ENCODE peak calls at places on chromosomes 4 and X, in ten cellular contexts. W is OCI-LY7, S is GM23248, T is Karpas-422, A is HCT116, J is hepatocyte, U is MM.1S, M is PC-3, H is SK-N-SH, L is PC-9. C is an unnamed sample. For H3K9me2, the result is how much of the 10 kb centered on the place peaks cover.

GRCh38 chr4:150591284-150591874 is 9.4 kb downstream of the MAB21L2 start:
- DNase-seq in U (no peak), A (no peak), J (peak), H (no peak), M (no peak), T (no peak), W (no peak), S (no peak), L (no peak), C (peak)

GRCh38 chr4:38692421-38692820 is 28.4 kb downstream of the KLF3 start:
- DNase-seq in S (no peak), M (no peak), A (no peak), L (no peak), T (no peak), J (no peak), W (no peak), H (no peak), U (no peak), C (no peak)

GRCh38 chr4:88522702-88523324 is 763 bp downstream of the PYURF start:
- DNase-seq in L (peak), M (peak), A (no peak), U (peak), H (peak), S (peak), J (peak), W (peak), T (peak), C (peak)

GRCh38 chr4:53635697-53636483 is 44.6 kb upstream of the LNX1 start:
- DNase-seq in W (no peak), U (no peak), J (no peak), H (no peak), S (no peak), T (no peak), A (no peak), L (no peak), M (no peak), C (no peak)

GRCh38 chrX:155899366-155899765 is 18.2 kb downstream of the VAMP7 start:
- DNase-seq in M (no peak), L (no peak), U (no peak), A (no peak), H (no peak), T (no peak), J (no peak), W (no peak), S (no peak), C (no peak)

GRCh38 chr4:112817933-112818921 is 181.3 kb downstream of the LARP7 start:
- DNase-seq in W (no peak), L (no peak), A (peak), T (peak), M (peak), S (peak), J (peak), U (peak), H (peak), C (peak)

GRCh38 chr4:138659640-138660325 is 355.8 kb upstream of the NOCT start:
- DNase-seq in A (no peak), H (no peak), T (no peak), U (no peak), J (no peak), L (no peak), M (peak), W (no peak), S (no peak), C (peak)

GRCh38 chrX:151724563-151725337 is 8.9 kb downstream of the FATE1 start:
- DNase-seq in S (no peak), M (no peak), H (no peak), A (no peak), T (no peak), L (no peak), U (no peak), J (no peak), W (no peak), C (no peak)

GRCh38 chrX:25531096-25531495 is 515.3 kb upstream of the ARX start:
- DNase-seq in A (no peak), T (no peak), L (no peak), U (no peak), M (no peak), H (no peak), J (peak), W (no peak), S (no peak), C (no peak)

GRCh38 chr4:7815981-7816380 is 123.7 kb downstream of the AFAP1 start:
- DNase-seq in H (no peak), M (no peak), T (no peak), S (no peak), W (no peak), L (no peak), J (no peak), A (no peak), U (no peak), C (no peak)

GRCh38 chr4:142815834-142816233 is 30.3 kb downstream of the INPP4B start:
- DNase-seq in J (no peak), H (no peak), W (no peak), L (no peak), T (no peak), U (no peak), A (peak), S (peak), M (peak), C (no peak)

GRCh38 chrX:24920769-24921168 is 95.0 kb downstream of the ARX start:
- DNase-seq in W (no peak), J (no peak), H (no peak), L (no peak), T (no peak), U (no peak), M (no peak), S (no peak), A (no peak), C (no peak)

GRCh38 chrX:102154900-102155805 is 624 bp downstream of the BEX5 start:
- DNase-seq in M (no peak), H (peak), T (peak), W (no peak), J (no peak), S (peak), U (peak), A (no peak), L (no peak), C (peak)

GRCh38 chr4:77052352-77052751 is 23.4 kb downstream of the CCNI start:
- DNase-seq in A (peak), W (peak), L (no peak), J (peak), S (peak), H (no peak), M (peak), T (peak), U (peak), C (peak)

GRCh38 chrX:115531818-115532403 is 29.1 kb upstream of the PLS3 start:
- DNase-seq in M (peak), L (no peak), U (no peak), A (no peak), H (no peak), T (no peak), J (no peak), W (no peak), S (peak), C (no peak)

GRCh38 chr4:129561886-129562285 is 465.9 kb downstream of the C4orf33 start:
- DNase-seq in W (no peak), U (no peak), M (peak), J (no peak), T (no peak), H (no peak), L (no peak), A (no peak), S (no peak), C (no peak)

GRCh38 chrX:45553417-45553816 is 352.7 kb upstream of the DIPK2B start:
- DNase-seq in U (no peak), L (no peak), T (no peak), W (no peak), S (no peak), H (no peak), M (no peak), J (no peak), A (no peak), C (no peak)

GRCh38 chr4:173415885-173416658 is 17.2 kb upstream of the SCRG1 start:
- DNase-seq in H (peak), U (no peak), A (no peak), L (no peak), M (no peak), J (no peak), W (no peak), S (no peak), T (no peak), C (peak)

GRCh38 chr4:183098080-183098722 is 856 bp upstream of the WWC2 start:
- DNase-seq in J (peak), T (no peak), U (peak), M (peak), S (peak), L (no peak), W (no peak), H (peak), A (no peak), C (peak)

GRCh38 chr4:37993806-37994205 is 33.6 kb downstream of the PTTG2 start:
- DNase-seq in M (no peak), J (no peak), S (no peak), T (no peak), W (no peak), A (no peak), U (no peak), H (no peak), L (no peak), C (peak)

GRCh38 chrX:132395059-132395458 is 93.8 kb downstream of the MBNL3 start:
- DNase-seq in J (no peak), A (no peak), U (no peak), T (no peak), S (no peak), L (no peak), W (no peak), M (no peak), H (no peak), C (no peak)

GRCh38 chrX:100928660-100929613 is at the start of gene XKRX:
- DNase-seq in S (peak), H (peak), A (peak), U (peak), L (peak), J (peak), T (peak), W (peak), M (peak), C (peak)

GRCh38 chr4:89489338-89489771 is 181.8 kb upstream of the GPRIN3 start:
- DNase-seq in L (no peak), S (no peak), J (no peak), U (no peak), M (no peak), H (peak), T (no peak), W (no peak), A (no peak), C (peak)

GRCh38 chr4:144582105-144582850 is 63.7 kb upstream of the HHIP start:
- DNase-seq in J (no peak), H (no peak), S (peak), T (no peak), U (no peak), M (peak), A (no peak), L (no peak), W (no peak), C (no peak)

GRCh38 chrX:96372313-96373046 is 312.2 kb upstream of the DIAPH2 start:
- DNase-seq in H (peak), U (peak), S (peak), M (peak), W (peak), A (peak), J (peak), L (peak), T (peak), C (peak)

GRCh38 chr4:94354474-94354896 is 11.8 kb upstream of the HPGDS start:
- DNase-seq in M (no peak), H (no peak), L (no peak), U (no peak), S (no peak), A (no peak), J (no peak), T (no peak), W (no peak), C (no peak)

GRCh38 chr4:61992351-61992750 is 792.2 kb downstream of the ADGRL3 start:
- DNase-seq in A (no peak), M (no peak), J (no peak), U (no peak), S (no peak), H (no peak), W (no peak), T (no peak), L (no peak), C (peak)

GRCh38 chr4:121633642-121634041 is 63.1 kb downstream of the ANXA5 start:
- DNase-seq in W (no peak), J (no peak), H (no peak), S (no peak), T (no peak), U (no peak), L (no peak), A (no peak), M (no peak), C (peak)

GRCh38 chrX:74458738-74459137 is 37.4 kb downstream of the SLC16A2 start:
- DNase-seq in J (peak), L (peak), S (peak), T (no peak), U (no peak), W (no peak), A (no peak), M (peak), H (no peak), C (peak)

GRCh38 chr4:95516528-95517011 is 32.2 kb downstream of the UNC5C start:
- DNase-seq in M (no peak), U (no peak), L (no peak), J (peak), T (no peak), W (no peak), H (peak), A (no peak), S (no peak), C (no peak)

GRCh38 chr4:81773557-81773956 is 301.9 kb upstream of the RASGEF1B start:
- DNase-seq in U (no peak), W (no peak), H (no peak), S (no peak), T (no peak), L (no peak), A (no peak), M (no peak), J (no peak), C (no peak)

GRCh38 chr4:184826315-184827266 is 823 bp upstream of the ACSL1 start:
- DNase-seq in M (peak), S (peak), U (peak), A (no peak), L (no peak), T (peak), H (no peak), W (peak), J (no peak), C (peak)

GRCh38 chr4:150682126-150682525 is 100.2 kb downstream of the MAB21L2 start:
- DNase-seq in M (no peak), S (no peak), T (no peak), J (no peak), U (no peak), L (no peak), W (peak), H (no peak), A (no peak), C (no peak)

GRCh38 chrX:68732906-68733493 is 85.5 kb downstream of the STARD8 start:
- DNase-seq in U (peak), A (peak), T (peak), S (peak), J (peak), H (peak), L (no peak), W (peak), M (peak), C (peak)

GRCh38 chr4:1169691-1170096 is 2.7 kb downstream of the SPON2 start:
- DNase-seq in J (no peak), U (no peak), W (no peak), A (no peak), S (no peak), T (no peak), M (no peak), H (no peak), L (no peak), C (no peak)

GRCh38 chr4:76620723-76621463 is 185.9 kb downstream of the SHROOM3 start:
- DNase-seq in S (no peak), H (no peak), J (peak), L (no peak), T (no peak), M (no peak), A (no peak), W (no peak), U (peak), C (no peak)

GRCh38 chr4:182881928-182882327 is 35.3 kb downstream of the DCTD start:
- DNase-seq in W (no peak), S (no peak), J (no peak), T (no peak), A (no peak), M (no peak), L (no peak), H (peak), U (no peak), C (no peak)

GRCh38 chrX:136496768-136497555 is 430 bp upstream of the HTATSF1 start:
- DNase-seq in L (peak), W (peak), H (peak), J (peak), S (peak), A (peak), T (peak), U (peak), M (peak), C (peak)

GRCh38 chrX:136496359-136496767 is 1.0 kb upstream of the HTATSF1 start:
- DNase-seq in L (no peak), M (no peak), H (no peak), U (no peak), T (no peak), J (no peak), S (no peak), W (peak), A (no peak), C (no peak)

GRCh38 chrX:136497556-136498048 is at the start of gene HTATSF1:
- DNase-seq in J (no peak), H (no peak), U (no peak), W (no peak), A (no peak), L (peak), T (peak), S (no peak), M (no peak), C (peak)

GRCh38 chrX:136491832-136492231 is 4.1 kb downstream of the BRS3 start:
- DNase-seq in J (no peak), W (peak), S (no peak), U (no peak), M (no peak), L (no peak), A (no peak), H (no peak), T (no peak), C (peak)

GRCh38 chrX:136495043-136495442 is 2.3 kb upstream of the HTATSF1 start:
- DNase-seq in S (no peak), J (no peak), A (no peak), H (no peak), L (no peak), M (no peak), U (no peak), T (peak), W (no peak), C (no peak)
- H3K9me2 ChIP-seq in S (under half), J (under half), A (under half), H (under half), L (under half), M (under half), U (under half), T (under half), W (under half), C (under half)

GRCh38 chr4:153426207-153426886 is 39.8 kb upstream of the TMEM131L start:
- DNase-seq in A (no peak), H (no peak), L (no peak), J (no peak), W (peak), U (no peak), M (no peak), S (no peak), T (no peak), C (no peak)

GRCh38 chr4:153428816-153429592 is 37.2 kb upstream of the TMEM131L start:
- DNase-seq in S (no peak), A (no peak), H (no peak), L (no peak), M (no peak), W (peak), U (no peak), J (no peak), T (no peak), C (no peak)

GRCh38 chr4:153432971-153433752 is 33.0 kb upstream of the TMEM131L start:
- DNase-seq in L (peak), W (peak), T (peak), H (no peak), U (peak), M (peak), S (peak), A (peak), J (peak), C (peak)

GRCh38 chr4:153421980-153422379 is 44.2 kb upstream of the TMEM131L start:
- DNase-seq in S (no peak), H (no peak), L (no peak), J (no peak), U (no peak), A (no peak), T (no peak), W (no peak), M (no peak), C (no peak)

DNA sequence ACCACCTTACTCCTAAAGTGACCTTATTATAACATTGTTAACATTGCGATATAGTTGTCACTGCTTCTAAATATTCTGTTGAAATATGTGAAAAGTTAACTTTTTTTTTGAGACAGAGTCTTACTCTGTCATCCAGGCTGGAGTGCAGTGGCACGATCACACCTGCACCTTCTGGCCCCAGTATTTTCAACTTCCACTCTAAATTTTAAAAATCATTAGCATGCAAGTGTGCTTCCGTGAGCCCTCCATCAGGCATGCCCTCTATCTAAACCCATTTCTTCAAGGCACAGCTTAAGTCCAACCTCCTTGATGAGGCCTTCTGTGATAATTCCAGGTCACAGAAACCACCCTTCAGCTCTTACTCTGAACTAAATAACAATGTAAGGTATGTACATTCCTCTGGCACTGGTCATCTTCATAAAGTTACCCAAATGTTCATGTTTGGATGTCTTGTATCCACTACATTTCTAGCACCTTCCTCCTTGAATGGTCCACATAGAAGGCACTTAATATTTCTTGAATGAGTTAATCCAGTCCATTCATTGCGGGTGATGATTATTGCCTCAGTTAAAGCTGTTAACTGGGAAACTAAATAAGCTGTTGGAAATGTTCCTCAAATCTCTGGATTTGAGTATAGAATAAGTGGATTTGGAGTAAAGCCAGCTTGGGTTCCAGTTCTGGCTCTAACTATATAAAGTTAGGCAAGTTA is 38.6 kb upstream of the TMEM131L start:
- DNase-seq in U (no peak), H (no peak), W (peak), J (no peak), M (peak), L (peak), S (peak), T (no peak), A (no peak), C (no peak)
- H3K9me2 ChIP-seq in U (under half), H (under half), W (under half), J (under half), M (under half), L (under half), S (under half), T (under half), A (under half), C (under half)

DNA sequence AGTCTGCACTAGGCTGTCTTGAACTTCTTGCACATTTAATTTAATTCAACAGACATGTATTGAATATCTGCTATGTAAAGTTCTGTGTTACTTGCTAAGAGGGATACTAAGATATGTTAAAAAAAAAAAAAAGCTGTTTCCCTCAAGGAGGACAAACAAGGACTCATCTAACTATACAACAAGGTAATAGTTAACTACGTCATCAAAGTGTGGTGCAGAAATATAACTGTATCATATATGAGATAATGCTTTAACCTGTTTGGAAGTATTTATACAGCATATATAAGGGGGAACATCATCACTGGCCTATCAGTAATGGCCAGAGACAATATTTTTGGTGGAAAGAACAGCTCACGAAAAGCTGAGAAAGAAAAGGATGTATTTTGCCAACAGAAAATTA is 89.9 kb downstream of the PTPN13 start:
- DNase-seq in J (no peak), H (no peak), U (no peak), L (no peak), W (no peak), A (no peak), S (no peak), T (no peak), M (no peak), C (no peak)
- H3K9me2 ChIP-seq in J (under half), H (under half), U (under half), L (under half), W (under half), A (under half), S (under half), T (under half), M (under half), C (under half)

GRCh38 chr4:155521382-155521781 is 144.6 kb upstream of the MAP9 start:
- DNase-seq in H (no peak), L (no peak), W (no peak), M (no peak), T (no peak), S (no peak), U (no peak), J (no peak), A (no peak), C (no peak)
- H3K9me2 ChIP-seq in H (under half), L (under half), W (under half), M (under half), T (under half), S (under half), U (under half), J (under half), A (under half), C (under half)

GRCh38 chr4:60757986-60758385 is 442.1 kb upstream of the ADGRL3 start:
- DNase-seq in M (peak), L (no peak), S (no peak), H (no peak), A (no peak), J (no peak), U (no peak), W (no peak), T (no peak), C (no peak)
- H3K9me2 ChIP-seq in M (under half), L (under half), S (under half), H (under half), A (under half), J (under half), U (under half), W (under half), T (under half), C (under half)